ENCODE peak calls at places on chromosomes 4 and X, in eight cellular contexts. U, C, X, S, E, A, O and H are unnamed samples.

GRCh38 chr4:180726611-180727010 is 1516.6 kb upstream of the TENM3 start:
- DNase-seq in U (no peak), A (no peak), O (no peak), X (no peak), E (no peak), S (no peak), C (no peak), H (no peak)

GRCh38 chr4:140150886-140151699 is 2.9 kb downstream of the MAML3 start:
- DNase-seq in A (peak; percentile 81), U (peak; percentile 89), O (peak; percentile 39), E (peak; percentile 61), C (peak; percentile 82), S (peak; percentile 95), X (peak; percentile 80), H (peak; percentile 94)

GRCh38 chr4:169383724-169384123 is 113.0 kb upstream of the SH3RF1 start:
- DNase-seq in O (no peak), C (peak; percentile 73), S (peak; percentile 97), E (peak; percentile 14), X (no peak), A (no peak), U (no peak), H (peak; percentile 92)

GRCh38 chr4:47531241-47531953 is 46.3 kb downstream of the ATP10D start:
- DNase-seq in S (peak; percentile 92), A (peak; percentile 34), O (no peak), X (no peak), U (peak; percentile 46), C (peak; percentile 42), E (peak; percentile 50), H (peak; percentile 83)

GRCh38 chr4:125735107-125735506 is 420.4 kb downstream of the FAT4 start:
- DNase-seq in C (peak; percentile 74), O (no peak), E (peak; percentile 94), A (no peak), X (no peak), U (no peak), S (peak; percentile 92), H (peak; percentile 89)

GRCh38 chrX:8743126-8743732 is 11.3 kb upstream of the ANOS1 start:
- DNase-seq in C (peak; percentile 46), E (peak; percentile 34), U (no peak), O (no peak), S (peak; percentile 25), X (peak; percentile 70), A (no peak), H (peak; percentile 46)

GRCh38 chr4:126701756-126702155 is 931.0 kb upstream of the INTU start:
- DNase-seq in S (peak; percentile 94), U (peak; percentile 4), X (no peak), E (no peak), A (no peak), C (peak; percentile 34), O (no peak), H (peak; percentile 95)

GRCh38 chr4:76655566-76656479 is 220.8 kb downstream of the SHROOM3 start:
- DNase-seq in C (no peak), S (no peak), E (no peak), X (no peak), A (no peak), O (no peak), U (no peak), H (peak; percentile 20)

GRCh38 chr4:1469596-1470392 is 63.6 kb upstream of the NKX1-1 start:
- DNase-seq in S (no peak), A (no peak), O (no peak), C (no peak), X (peak; percentile 9), E (no peak), U (no peak), H (no peak)

GRCh38 chrX:16484338-16484737 is 165.6 kb upstream of the S100G start:
- DNase-seq in C (peak; percentile 99), O (no peak), U (peak; percentile 28), X (no peak), A (peak; percentile 11), E (peak; percentile 60), S (peak; percentile 94), H (peak; percentile 90)

GRCh38 chrX:15233416-15234015 is 36.4 kb downstream of the ASB9 start:
- DNase-seq in E (no peak), U (no peak), X (no peak), S (no peak), O (no peak), C (peak; percentile 29), A (no peak), H (peak; percentile 45)

GRCh38 chr4:14879643-14880042 is 122.6 kb upstream of the CPEB2 start:
- DNase-seq in E (no peak), S (no peak), C (no peak), U (no peak), X (no peak), O (no peak), A (no peak), H (no peak)

GRCh38 chr4:118798658-118799057 is 37.3 kb downstream of the SEC24D start:
- DNase-seq in A (no peak), X (no peak), C (no peak), O (no peak), U (no peak), E (no peak), S (no peak), H (peak; percentile 21)

GRCh38 chrX:110992611-110993010 is 103.4 kb upstream of the PAK3 start:
- DNase-seq in O (no peak), C (peak; percentile 38), U (no peak), S (peak; percentile 12), X (peak; percentile 26), A (no peak), E (peak; percentile 18), H (peak; percentile 19)

GRCh38 chrX:19889582-19890342 is 2.4 kb upstream of the SH3KBP1 start:
- DNase-seq in A (no peak), U (no peak), S (peak; percentile 51), C (peak; percentile 43), O (peak; percentile 18), E (peak; percentile 63), X (no peak), H (peak; percentile 70)

GRCh38 chr4:139783761-139784484 is 118.3 kb downstream of the MGST2 start:
- DNase-seq in E (no peak), A (no peak), C (no peak), U (peak; percentile 74), S (no peak), X (peak; percentile 31), O (no peak), H (no peak)

GRCh38 chrX:24146283-24146865 is 3.2 kb upstream of the ZFX start:
- DNase-seq in X (no peak), S (peak; percentile 42), C (no peak), O (no peak), E (peak; percentile 22), A (no peak), U (no peak), H (no peak)

GRCh38 chrX:18151661-18152060 is 69.0 kb downstream of the BEND2 start:
- DNase-seq in C (no peak), S (no peak), X (no peak), A (no peak), O (no peak), U (no peak), E (no peak), H (no peak)

GRCh38 chrX:102765794-102766193 is 45.3 kb downstream of the GPRASP3 start:
- DNase-seq in C (no peak), U (peak; percentile 3), A (peak; percentile 11), S (peak; percentile 80), E (peak; percentile 46), X (no peak), O (no peak), H (peak; percentile 74)

GRCh38 chrX:118839334-118839958 is 15.8 kb downstream of the ZCCHC12 start:
- DNase-seq in C (no peak), X (peak; percentile 89), E (peak; percentile 59), O (peak; percentile 26), U (peak; percentile 81), A (peak; percentile 69), S (peak; percentile 26), H (peak; percentile 62)

GRCh38 chr4:140754918-140755810 is 1.0 kb downstream of the TBC1D9 start:
- DNase-seq in X (no peak), O (no peak), U (no peak), S (no peak), E (peak; percentile 4), C (no peak), A (no peak), H (peak; percentile 20)

GRCh38 chr4:123397276-123398150 is 918 bp downstream of the SPRY1 start:
- DNase-seq in S (peak; percentile 21), U (peak; percentile 61), O (no peak), E (peak; percentile 33), X (peak; percentile 76), C (peak; percentile 79), A (no peak), H (peak; percentile 62)